ENCODE peak calls at places on chromosomes 5 and 9, in ten cellular contexts. S, K, F, J, Y, O, G, I, X and W are unnamed samples.

GRCh38 chr9:14525840-14526239 is 167.4 kb downstream of the ZDHHC21 start:
- DNase-seq in X (no peak), S (no peak), F (no peak), G (no peak), I (no peak), Y (no peak), J (no peak), O (no peak), K (no peak), W (no peak)

GRCh38 chr5:133779828-133780475 is 167.6 kb upstream of the FSTL4 start:
- DNase-seq in F (no peak), K (no peak), Y (no peak), G (no peak), O (no peak), X (no peak), S (peak; percentile 17), J (no peak), I (peak; percentile 15), W (peak; percentile 38)

GRCh38 chr9:20205821-20206220 is 416.5 kb downstream of the MLLT3 start:
- DNase-seq in I (no peak), S (no peak), J (no peak), F (no peak), K (no peak), O (no peak), Y (no peak), X (no peak), G (no peak), W (no peak)

GRCh38 chr5:137332296-137332695 is 166.8 kb downstream of the SPOCK1 start:
- DNase-seq in S (peak; percentile 68), F (no peak), K (no peak), X (no peak), G (no peak), Y (no peak), I (no peak), O (no peak), J (no peak), W (no peak)

GRCh38 chr9:136665704-136666363 is 3.1 kb downstream of the EGFL7 start:
- DNase-seq in Y (no peak), G (peak; percentile 63), F (no peak), O (peak; percentile 54), J (no peak), K (no peak), S (peak; percentile 60), X (no peak), I (no peak), W (no peak)

GRCh38 chr9:33241298-33241697 is 1.3 kb downstream of the SPINK4 start:
- DNase-seq in Y (no peak), F (no peak), K (no peak), S (no peak), O (no peak), J (no peak), I (no peak), G (no peak), X (no peak), W (no peak)

GRCh38 chr5:179033004-179033580 is 9.5 kb downstream of the ZNF879 start:
- DNase-seq in Y (no peak), S (no peak), K (no peak), I (no peak), J (no peak), G (no peak), X (no peak), F (no peak), O (no peak), W (no peak)

GRCh38 chr5:93343570-93343969 is 237.4 kb downstream of the NR2F1-AS1 start:
- DNase-seq in J (no peak), S (no peak), G (no peak), I (no peak), X (no peak), K (no peak), F (no peak), Y (no peak), O (no peak), W (no peak)

GRCh38 chr9:89419978-89420394 is 77.9 kb downstream of the SEMA4D start:
- DNase-seq in F (peak; percentile 47), O (no peak), K (no peak), S (no peak), G (no peak), J (no peak), X (no peak), Y (no peak), I (no peak), W (no peak)

GRCh38 chr5:66307647-66308257 is 163.7 kb downstream of the SREK1 start:
- DNase-seq in O (peak; percentile 80), J (no peak), Y (no peak), I (no peak), K (no peak), G (peak; percentile 80), F (no peak), X (no peak), S (peak; percentile 80), W (no peak)

GRCh38 chr9:135849186-135849585 is 58.2 kb downstream of the CAMSAP1 start:
- DNase-seq in Y (no peak), G (no peak), F (no peak), J (no peak), I (peak; percentile 19), O (no peak), X (no peak), S (no peak), K (no peak), W (peak; percentile 4)

GRCh38 chr5:180557201-180557809 is 34.0 kb downstream of the SCGB3A1 start:
- DNase-seq in O (no peak), K (no peak), G (no peak), J (no peak), X (no peak), S (no peak), F (no peak), Y (no peak), I (no peak), W (no peak)

GRCh38 chr9:97487107-97487506 is 14.4 kb upstream of the TMOD1 start:
- DNase-seq in K (no peak), J (no peak), X (no peak), Y (no peak), F (no peak), I (no peak), G (no peak), S (no peak), O (peak; percentile 14), W (no peak)

GRCh38 chr5:10746711-10747110 is 14.3 kb downstream of the DAP start:
- DNase-seq in J (no peak), F (no peak), S (no peak), G (no peak), I (no peak), X (peak; percentile 81), Y (no peak), O (no peak), K (no peak), W (no peak)

GRCh38 chr5:142179776-142180387 is 71.3 kb downstream of the NDFIP1 start:
- DNase-seq in J (no peak), O (no peak), S (no peak), K (no peak), X (no peak), G (no peak), I (no peak), F (peak; percentile 17), Y (no peak), W (no peak)

GRCh38 chr5:167036585-167036984 is 1254.9 kb upstream of the WWC1 start:
- DNase-seq in S (no peak), J (no peak), Y (no peak), X (no peak), K (no peak), G (no peak), F (no peak), O (no peak), I (no peak), W (no peak)

GRCh38 chr5:167029488-167029887 is 1262.0 kb upstream of the WWC1 start:
- DNase-seq in J (no peak), X (no peak), S (no peak), Y (no peak), K (no peak), O (no peak), G (no peak), I (no peak), F (no peak), W (no peak)

GRCh38 chr5:167030500-167031120 is 1260.8 kb upstream of the WWC1 start:
- DNase-seq in S (peak; percentile 28), I (peak; percentile 58), K (no peak), G (peak; percentile 14), O (peak; percentile 42), Y (no peak), F (no peak), J (no peak), X (no peak), W (no peak)
- TF ChIP-seq CTCF in S (peak; percentile 34), I (peak; percentile 67), K (no peak), G (peak; percentile 21), O (peak; percentile 59), Y (no peak), F (no peak), J (no peak), X (no peak), W (no peak)

DNA sequence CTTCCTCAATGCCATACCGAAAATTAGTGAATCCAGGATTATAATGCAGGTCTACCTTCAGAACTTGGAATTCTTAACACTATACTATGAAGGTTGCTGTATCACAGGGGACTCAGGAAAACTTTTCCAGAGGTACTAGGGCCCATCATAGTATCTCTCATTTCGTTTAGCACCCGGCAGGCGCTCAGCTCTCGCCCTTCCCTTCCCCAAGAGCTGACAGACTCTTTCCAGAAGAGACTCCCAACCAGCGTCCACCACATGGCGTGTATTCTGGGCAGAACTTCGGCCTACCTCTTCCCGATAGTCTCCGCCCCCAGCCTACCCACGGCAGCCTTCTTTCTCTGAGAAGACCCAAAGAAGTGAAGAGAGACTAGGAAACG is 271 bp downstream of the NOL8 start:
- DNase-seq in K (no peak), J (no peak), S (no peak), O (no peak), F (peak; percentile 66), Y (no peak), G (no peak), I (no peak), X (no peak), W (no peak)
- H3K27ac ChIP-seq in K (peak overlapping the region; percentile 90), J (peak overlapping the region; percentile 99), S (peak overlapping the region; percentile 100), O (peak overlapping the region; percentile 99), F (peak overlapping the region; percentile 90), Y (peak overlapping the region; percentile 93), G (peak overlapping the region; percentile 100), I (peak overlapping the region; percentile 99), X (peak overlapping the region; percentile 97), W (peak overlapping the region; percentile 96)

GRCh38 chr5:138354926-138355378 is 2.5 kb downstream of the KDM3B start:
- DNase-seq in G (peak; percentile 34), S (peak; percentile 71), X (no peak), Y (no peak), J (no peak), O (peak; percentile 87), K (no peak), F (no peak), I (no peak), W (no peak)
- H3K4me3 ChIP-seq in G (peak overlapping the region; percentile 98), S (peak overlapping the region; percentile 81), X (peak overlapping the region; percentile 92), Y (no peak overlapping the region), J (peak overlapping the region; percentile 78), O (peak overlapping the region; percentile 73), K (peak overlapping the region; percentile 96), F (peak overlapping the region; percentile 85), I (no peak overlapping the region), W (peak overlapping the region; percentile 98)

DNA sequence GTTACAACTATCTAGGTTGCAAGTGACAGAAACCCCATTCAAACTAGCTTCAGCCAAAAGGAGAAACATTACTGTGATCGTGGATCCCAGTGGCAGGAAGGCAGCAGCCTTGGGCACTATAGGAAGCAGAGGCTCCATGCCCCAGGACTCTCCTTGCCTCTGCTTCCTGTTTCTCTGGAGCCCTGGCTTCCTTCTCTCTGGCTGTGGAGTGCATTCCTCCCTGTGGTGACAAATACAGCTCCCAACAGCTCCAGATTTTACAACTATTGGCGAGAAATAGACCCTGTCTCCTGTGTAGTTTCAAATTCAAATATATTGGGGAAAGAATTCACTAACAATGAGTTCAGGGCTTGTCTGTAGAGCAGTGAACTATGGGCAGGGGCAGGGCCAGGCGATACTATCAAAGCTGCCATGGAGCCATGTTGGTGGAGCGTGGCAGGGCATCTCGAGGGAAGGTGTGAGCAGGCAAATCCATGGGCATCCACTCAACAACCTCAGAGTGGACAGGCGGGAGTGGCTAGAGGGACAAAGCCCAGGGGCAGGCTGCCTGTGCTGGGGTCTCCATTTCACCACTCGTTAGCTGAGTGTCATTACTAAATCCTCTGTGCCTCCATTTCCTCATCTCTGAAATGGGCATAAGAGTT is 189.5 kb downstream of the ERCC6L2 start:
- DNase-seq in X (no peak), O (no peak), J (no peak), K (no peak), F (no peak), Y (no peak), G (no peak), S (no peak), I (no peak), W (peak; percentile 52)
- TF ChIP-seq CTCF in X (no peak), O (no peak), J (no peak), K (no peak), F (no peak), Y (no peak), G (no peak), S (no peak), I (no peak), W (no peak)